ENCODE peak calls at places on chromosomes 5 and 9, in four cellular contexts. Z is cardiac fibroblast, E is mesendoderm, N is gastrocnemius medialis. O is an unnamed sample.
A peak's percentile ranks its signal among the peaks of the same experiment; 100 is the strongest.

GRCh38 chr5:158303261-158303660 is 444.3 kb upstream of the CLINT1 start:
- DNase-seq in Z (no peak), E (no peak), N (no peak), O (no peak)

GRCh38 chr5:440413-441180 is 2.4 kb upstream of the EXOC3 start:
- DNase-seq in Z (no peak), E (no peak), N (no peak), O (no peak)

GRCh38 chr5:7493622-7494021 is 97.7 kb downstream of the ADCY2 start:
- DNase-seq in Z (no peak), E (no peak), N (no peak), O (no peak)

GRCh38 chr5:76000586-76000985 is 82.6 kb upstream of the SV2C start:
- DNase-seq in Z (no peak), E (no peak), N (no peak), O (no peak)

GRCh38 chr5:34632805-34633414 is 23.2 kb upstream of the RAI14 start:
- DNase-seq in Z (no peak), E (no peak), N (no peak), O (no peak)

GRCh38 chr5:73544429-73545402 is 20.7 kb downstream of the ANKRA2 start:
- DNase-seq in Z (peak; percentile 52), E (no peak), N (no peak), O (no peak)

GRCh38 chr9:22483528-22484060 is 37.0 kb downstream of the DMRTA1 start:
- DNase-seq in Z (no peak), E (no peak), N (no peak), O (no peak)

GRCh38 chr5:149130932-149131273 is 10.4 kb upstream of the ABLIM3 start:
- DNase-seq in Z (no peak), E (no peak), N (no peak), O (no peak)

GRCh38 chr5:99083197-99083596 is 154.4 kb upstream of the CHD1 start:
- DNase-seq in Z (no peak), E (no peak), N (no peak), O (no peak)

GRCh38 chr5:92885950-92886349 is 695.1 kb downstream of the NR2F1-AS1 start:
- DNase-seq in Z (no peak), E (peak; percentile 76), N (no peak), O (no peak)

GRCh38 chr9:134424818-134425217 is 98.6 kb downstream of the RXRA start:
- DNase-seq in Z (no peak), E (no peak), N (no peak), O (no peak)

GRCh38 chr9:126860757-126861466 is 473 bp downstream of the ZBTB34 start:
- DNase-seq in Z (peak; percentile 29), E (peak; percentile 41), N (no peak), O (no peak)

GRCh38 chr5:179382486-179382885 is 37.2 kb upstream of the ADAMTS2 start:
- DNase-seq in Z (no peak), E (no peak), N (no peak), O (no peak)

GRCh38 chr5:89313044-89313443 is 430.1 kb upstream of the MEF2C start:
- DNase-seq in Z (peak; percentile 77), E (peak; percentile 69), N (no peak), O (no peak)

GRCh38 chr9:124321416-124321815 is 63.7 kb downstream of the NEK6 start:
- DNase-seq in Z (no peak), E (no peak), N (no peak), O (no peak)

GRCh38 chr5:123535648-123536047 is 23.7 kb downstream of the CSNK1G3 start:
- DNase-seq in Z (no peak), E (no peak), N (no peak), O (no peak)

GRCh38 chr9:34382054-34382453 is 5.4 kb upstream of the MYORG start:
- DNase-seq in Z (no peak), E (no peak), N (no peak), O (no peak)

GRCh38 chr5:95821110-95822021 is 1.2 kb downstream of the GLRX start:
- DNase-seq in Z (no peak), E (no peak), N (no peak), O (no peak)

GRCh38 chr9:136400038-136400834 is at the start of gene SNAPC4:
- DNase-seq in Z (peak; percentile 81), E (peak; percentile 93), N (peak; percentile 52), O (peak; percentile 11)

GRCh38 chr9:88660611-88661010 is 125.6 kb downstream of the NXNL2 start:
- DNase-seq in Z (peak; percentile 74), E (peak; percentile 79), N (no peak), O (no peak)

GRCh38 chr5:109701252-109701651 is 11.5 kb downstream of the MAN2A1 start:
- DNase-seq in Z (peak; percentile 19), E (no peak), N (no peak), O (no peak)

GRCh38 chr9:33785914-33786313 is 9.4 kb upstream of the PRSS3 start:
- DNase-seq in Z (peak; percentile 57), E (peak; percentile 53), N (no peak), O (no peak)

GRCh38 chr9:104776787-104777186 is 12.9 kb downstream of the NIPSNAP3B start:
- DNase-seq in Z (peak; percentile 50), E (no peak), N (no peak), O (peak; percentile 16)

GRCh38 chr9:104774132-104774531 is 10.2 kb downstream of the NIPSNAP3B start:
- DNase-seq in Z (no peak), E (no peak), N (no peak), O (no peak)

GRCh38 chr9:104775961-104776360 is 12.0 kb downstream of the NIPSNAP3B start:
- DNase-seq in Z (no peak), E (no peak), N (no peak), O (no peak)

GRCh38 chr9:104774831-104775573 is 11.1 kb downstream of the NIPSNAP3B start:
- DNase-seq in Z (no peak), E (no peak), N (peak; percentile 38), O (no peak)

DNA sequence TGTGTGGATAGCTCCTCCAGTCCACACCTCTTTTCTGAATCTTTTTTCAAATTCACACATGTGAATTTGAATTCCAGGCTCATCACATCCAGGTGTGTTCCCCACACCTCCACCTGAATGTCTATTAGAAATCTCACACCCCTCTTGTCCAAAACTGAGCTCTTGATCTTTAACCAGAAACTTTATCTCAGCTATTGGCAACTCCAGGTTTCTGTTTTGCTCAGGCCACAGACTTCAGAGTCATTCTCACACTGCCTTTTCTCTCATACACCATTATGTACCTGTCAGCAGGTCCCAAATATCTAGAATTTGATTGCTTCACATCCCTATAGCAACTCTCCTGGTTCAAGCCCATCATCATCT is 11.6 kb downstream of the NIPSNAP3B start:
- DNase-seq in Z (no peak), E (no peak), N (no peak), O (no peak)
- H3K4me3 ChIP-seq in Z (no peak overlapping the region), E (no peak overlapping the region), N (no peak overlapping the region), O (no peak overlapping the region)

GRCh38 chr5:147690595-147690994 is 91.9 kb downstream of the JAKMIP2 start:
- DNase-seq in Z (no peak), E (peak; percentile 79), N (no peak), O (no peak)

GRCh38 chr5:147686421-147686820 is 96.1 kb downstream of the JAKMIP2 start:
- DNase-seq in Z (no peak), E (no peak), N (no peak), O (no peak)

GRCh38 chr5:147689436-147689835 is 93.1 kb downstream of the JAKMIP2 start:
- DNase-seq in Z (no peak), E (no peak), N (no peak), O (no peak)

GRCh38 chr5:147688965-147689364 is 93.6 kb downstream of the JAKMIP2 start:
- DNase-seq in Z (no peak), E (no peak), N (no peak), O (no peak)

GRCh38 chr5:147685991-147686390 is 96.5 kb downstream of the JAKMIP2 start:
- DNase-seq in Z (peak; percentile 3), E (no peak), N (no peak), O (no peak)
- H3K4me3 ChIP-seq in Z (no peak overlapping the region), E (no peak overlapping the region), N (no peak overlapping the region), O (no peak overlapping the region)

DNA sequence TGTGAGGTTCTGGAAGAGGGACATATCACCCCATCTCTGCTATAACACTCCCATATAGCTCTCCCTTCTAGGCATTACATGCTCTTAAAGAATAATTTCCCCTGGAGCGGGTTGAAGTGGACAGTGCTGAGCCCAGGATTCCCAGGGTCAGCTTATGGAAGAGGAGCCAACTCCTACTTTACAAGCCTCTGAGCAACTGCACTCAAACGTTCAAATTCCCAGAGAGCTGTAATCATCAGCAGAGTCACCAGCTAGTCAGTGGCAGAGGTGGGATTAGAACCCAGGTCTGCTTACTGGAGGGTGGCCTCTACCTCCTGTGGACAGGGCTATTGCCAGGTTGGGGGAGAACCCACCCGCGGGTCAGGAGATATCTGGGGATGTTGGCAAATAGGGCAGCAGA is 1.4 kb downstream of the NEURL1B start:
- DNase-seq in Z (no peak), E (no peak), N (no peak), O (no peak)
- H3K4me3 ChIP-seq in Z (no peak overlapping the region), E (no peak overlapping the region), N (peak overlapping the region; percentile 74), O (no peak overlapping the region)

DNA sequence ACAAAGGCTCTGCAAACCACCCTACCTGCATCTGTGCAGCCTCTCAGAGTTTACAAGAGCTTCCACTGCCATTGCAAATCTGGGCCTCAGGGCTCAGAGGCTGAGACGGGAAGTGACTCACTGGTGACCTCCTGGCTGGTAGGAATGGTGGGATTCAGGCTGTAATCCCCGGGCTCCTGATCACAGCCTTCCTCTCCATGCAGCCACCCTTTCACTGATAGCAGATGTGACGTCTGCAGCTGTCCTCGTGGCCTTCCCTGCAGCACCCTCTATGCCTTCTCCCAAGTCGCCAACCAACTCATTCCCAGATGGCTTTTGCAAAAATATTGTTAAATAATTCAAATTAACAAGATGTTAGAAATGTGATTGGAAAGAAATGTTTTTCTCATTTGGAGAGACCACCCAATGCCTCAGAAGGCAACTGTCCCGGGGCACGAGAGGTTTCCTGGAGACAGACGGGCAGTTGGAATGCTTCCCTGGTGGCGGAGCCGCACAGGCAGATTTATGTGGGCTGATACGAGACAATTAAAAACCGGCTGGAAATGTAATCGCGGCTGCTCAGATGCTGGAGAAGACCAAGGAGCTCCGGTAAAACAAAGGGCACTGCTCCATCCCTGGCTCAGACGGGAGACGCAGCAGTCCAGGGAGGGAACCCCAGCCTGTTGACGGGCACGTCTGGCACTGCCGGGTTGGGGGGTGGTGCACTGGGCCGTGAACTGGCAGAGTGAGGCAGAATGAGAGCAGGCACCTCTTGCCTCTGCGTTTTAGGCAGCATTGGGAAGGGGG is 34.4 kb upstream of the SLC25A51 start:
- DNase-seq in Z (peak; percentile 75), E (peak; percentile 79), N (no peak), O (peak; percentile 56)
- H3K4me3 ChIP-seq in Z (no peak overlapping the region), E (no peak overlapping the region), N (no peak overlapping the region), O (peak overlapping the region; percentile 12)

GRCh38 chr5:181186902-181187499 is 18.0 kb downstream of the TRIM7 start:
- DNase-seq in Z (peak; percentile 47), E (no peak), N (no peak), O (no peak)

GRCh38 chr5:181188700-181189362 is 16.2 kb downstream of the TRIM7 start:
- DNase-seq in Z (peak; percentile 89), E (peak; percentile 85), N (no peak), O (no peak)

GRCh38 chr5:181186022-181186421 is 19.0 kb downstream of the TRIM7 start:
- DNase-seq in Z (no peak), E (no peak), N (no peak), O (no peak)

GRCh38 chr5:181189363-181189961 is 15.5 kb downstream of the TRIM7 start:
- DNase-seq in Z (peak; percentile 50), E (no peak), N (no peak), O (no peak)

GRCh38 chr5:181187500-181188213 is 17.3 kb downstream of the TRIM7 start:
- DNase-seq in Z (peak; percentile 88), E (peak; percentile 89), N (no peak), O (no peak)
- H3K4me3 ChIP-seq in Z (peak overlapping the region; percentile 87), E (peak overlapping the region; percentile 61), N (peak overlapping the region; percentile 73), O (peak overlapping the region; percentile 0)

O was measured in AG09309.